ENCODE peak calls at places on chromosomes 7 and 10, in ten cellular contexts. One of them, this sample, is unnamed.

GRCh38 chr7:29946428-29947186 is 43.0 kb downstream of the SCRN1 start:
- DNase-seq in mesendoderm: peak
- DNase-seq in mesenchymal stem cell: peak
- DNase-seq in mammary epithelial cell: no peak
- DNase-seq in upper lobe of right lung: no peak
- DNase-seq in heart right ventricle: no peak
- DNase-seq in SJCRH30: peak
- DNase-seq in uterus: peak
- DNase-seq in A673: peak
- DNase-seq in A549: peak
- DNase-seq in this sample: no peak

GRCh38 chr10:513393-513792 is 176.1 kb downstream of the DIP2C start:
- DNase-seq in mesendoderm: no peak
- DNase-seq in mesenchymal stem cell: no peak
- DNase-seq in mammary epithelial cell: no peak
- DNase-seq in upper lobe of right lung: peak
- DNase-seq in heart right ventricle: no peak
- DNase-seq in SJCRH30: no peak
- DNase-seq in uterus: no peak
- DNase-seq in A673: no peak
- DNase-seq in A549: no peak
- DNase-seq in this sample: no peak

GRCh38 chr10:114822771-114823463 is 1.3 kb downstream of the FHIP2A start:
- DNase-seq in mesendoderm: no peak
- DNase-seq in mesenchymal stem cell: peak
- DNase-seq in mammary epithelial cell: peak
- DNase-seq in upper lobe of right lung: no peak
- DNase-seq in heart right ventricle: no peak
- DNase-seq in SJCRH30: peak
- DNase-seq in uterus: no peak
- DNase-seq in A673: peak
- DNase-seq in A549: no peak
- DNase-seq in this sample: no peak

GRCh38 chr10:71038234-71038633 is 149.9 kb upstream of the PCBD1 start:
- DNase-seq in mesendoderm: no peak
- DNase-seq in mesenchymal stem cell: no peak
- DNase-seq in mammary epithelial cell: no peak
- DNase-seq in upper lobe of right lung: no peak
- DNase-seq in heart right ventricle: no peak
- DNase-seq in SJCRH30: no peak
- DNase-seq in uterus: no peak
- DNase-seq in A673: no peak
- DNase-seq in A549: no peak
- DNase-seq in this sample: no peak

GRCh38 chr7:108454674-108455523 is 1.3 kb downstream of the NRCAM start:
- DNase-seq in mesendoderm: peak
- DNase-seq in mesenchymal stem cell: peak
- DNase-seq in mammary epithelial cell: peak
- DNase-seq in upper lobe of right lung: peak
- DNase-seq in heart right ventricle: no peak
- DNase-seq in SJCRH30: peak
- DNase-seq in uterus: no peak
- DNase-seq in A673: peak
- DNase-seq in A549: peak
- DNase-seq in this sample: no peak

GRCh38 chr10:64316833-64317232 is 795.6 kb downstream of the REEP3 start:
- DNase-seq in mesendoderm: no peak
- DNase-seq in mesenchymal stem cell: no peak
- DNase-seq in mammary epithelial cell: no peak
- DNase-seq in upper lobe of right lung: no peak
- DNase-seq in heart right ventricle: no peak
- DNase-seq in SJCRH30: no peak
- DNase-seq in uterus: no peak
- DNase-seq in A673: no peak
- DNase-seq in A549: no peak
- DNase-seq in this sample: no peak

GRCh38 chr7:133502498-133502897 is 249.6 kb downstream of the EXOC4 start:
- DNase-seq in mesendoderm: no peak
- DNase-seq in mesenchymal stem cell: no peak
- DNase-seq in mammary epithelial cell: no peak
- DNase-seq in upper lobe of right lung: no peak
- DNase-seq in heart right ventricle: no peak
- DNase-seq in SJCRH30: no peak
- DNase-seq in uterus: no peak
- DNase-seq in A673: no peak
- DNase-seq in A549: no peak
- DNase-seq in this sample: no peak

GRCh38 chr7:41114166-41114565 is 588.7 kb downstream of the INHBA start:
- DNase-seq in mesendoderm: no peak
- DNase-seq in mesenchymal stem cell: peak
- DNase-seq in mammary epithelial cell: peak
- DNase-seq in upper lobe of right lung: no peak
- DNase-seq in heart right ventricle: no peak
- DNase-seq in SJCRH30: no peak
- DNase-seq in uterus: no peak
- DNase-seq in A673: no peak
- DNase-seq in A549: no peak
- DNase-seq in this sample: no peak

GRCh38 chr7:91519241-91520200 is 255.3 kb downstream of the FZD1 start:
- DNase-seq in mesendoderm: no peak
- DNase-seq in mesenchymal stem cell: no peak
- DNase-seq in mammary epithelial cell: no peak
- DNase-seq in upper lobe of right lung: no peak
- DNase-seq in heart right ventricle: no peak
- DNase-seq in SJCRH30: peak
- DNase-seq in uterus: no peak
- DNase-seq in A673: peak
- DNase-seq in A549: no peak
- DNase-seq in this sample: no peak

GRCh38 chr7:84857336-84857735 is 329.5 kb downstream of the SEMA3D start:
- DNase-seq in mesendoderm: no peak
- DNase-seq in mesenchymal stem cell: no peak
- DNase-seq in mammary epithelial cell: no peak
- DNase-seq in upper lobe of right lung: no peak
- DNase-seq in heart right ventricle: no peak
- DNase-seq in SJCRH30: no peak
- DNase-seq in uterus: no peak
- DNase-seq in A673: no peak
- DNase-seq in A549: no peak
- DNase-seq in this sample: no peak

DNA sequence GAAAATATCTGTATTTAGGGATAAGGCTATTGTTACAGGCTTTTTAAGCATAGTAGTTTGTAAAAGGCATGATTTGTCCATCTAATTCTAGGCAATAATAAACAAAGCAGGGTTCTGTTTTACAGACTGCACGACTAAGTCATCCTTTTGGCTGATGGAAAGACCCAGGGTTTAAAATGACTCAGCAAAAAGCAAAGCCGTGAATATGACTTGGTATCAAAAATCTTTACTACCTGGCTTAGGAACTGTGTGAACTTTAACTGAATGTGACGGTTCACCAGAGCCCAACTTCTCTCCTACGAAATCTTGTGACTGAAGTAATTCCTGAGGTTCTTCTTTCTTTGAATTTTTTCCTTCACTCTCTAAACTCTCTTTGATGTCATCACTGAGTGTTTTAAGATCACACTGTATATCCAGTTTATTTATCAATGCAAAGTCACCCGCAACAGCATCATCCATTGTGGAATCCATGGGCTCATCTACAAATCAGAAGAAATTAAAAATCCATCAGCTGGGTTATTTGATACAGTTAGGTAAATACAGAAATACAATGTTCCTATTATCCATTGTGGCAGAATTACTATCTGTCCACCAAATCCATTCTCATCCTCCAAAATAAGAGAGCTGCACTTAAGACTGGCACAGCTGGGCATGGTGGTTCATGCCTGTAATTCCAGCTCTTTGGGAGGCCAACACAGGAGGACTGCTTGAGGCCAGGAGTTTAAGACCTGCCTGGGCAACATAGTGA is 17.0 kb downstream of the ATE1 start:
- DNase-seq in mesendoderm: no peak
- DNase-seq in mesenchymal stem cell: peak
- DNase-seq in mammary epithelial cell: peak
- DNase-seq in upper lobe of right lung: no peak
- DNase-seq in heart right ventricle: no peak
- DNase-seq in SJCRH30: no peak
- DNase-seq in uterus: no peak
- DNase-seq in A673: peak
- DNase-seq in A549: peak
- DNase-seq in this sample: no peak
- H3K27ac ChIP-seq in mesendoderm: no peak
- H3K27ac ChIP-seq in mesenchymal stem cell: no peak
- H3K27ac ChIP-seq in mammary epithelial cell: no peak
- H3K27ac ChIP-seq in upper lobe of right lung: no peak
- H3K27ac ChIP-seq in heart right ventricle: no peak
- H3K27ac ChIP-seq in SJCRH30: no peak
- H3K27ac ChIP-seq in uterus: peak
- H3K27ac ChIP-seq in A673: peak
- H3K27ac ChIP-seq in A549: peak
- H3K27ac ChIP-seq in this sample: no peak

GRCh38 chr7:2639994-2640830 is 8.4 kb downstream of the TTYH3 start:
- DNase-seq in mesendoderm: no peak
- DNase-seq in mesenchymal stem cell: no peak
- DNase-seq in mammary epithelial cell: peak
- DNase-seq in upper lobe of right lung: no peak
- DNase-seq in heart right ventricle: no peak
- DNase-seq in SJCRH30: peak
- DNase-seq in uterus: peak
- DNase-seq in A673: no peak
- DNase-seq in A549: no peak
- DNase-seq in this sample: no peak

GRCh38 chr7:2639151-2639993 is 7.6 kb downstream of the TTYH3 start:
- DNase-seq in mesendoderm: no peak
- DNase-seq in mesenchymal stem cell: no peak
- DNase-seq in mammary epithelial cell: no peak
- DNase-seq in upper lobe of right lung: no peak
- DNase-seq in heart right ventricle: peak
- DNase-seq in SJCRH30: no peak
- DNase-seq in uterus: no peak
- DNase-seq in A673: no peak
- DNase-seq in A549: no peak
- DNase-seq in this sample: no peak

GRCh38 chr7:2638224-2638991 is 6.6 kb downstream of the TTYH3 start:
- DNase-seq in mesendoderm: no peak
- DNase-seq in mesenchymal stem cell: peak
- DNase-seq in mammary epithelial cell: no peak
- DNase-seq in upper lobe of right lung: no peak
- DNase-seq in heart right ventricle: peak
- DNase-seq in SJCRH30: no peak
- DNase-seq in uterus: peak
- DNase-seq in A673: no peak
- DNase-seq in A549: no peak
- DNase-seq in this sample: peak

GRCh38 chr7:2641406-2642393 is 9.9 kb downstream of the TTYH3 start:
- DNase-seq in mesendoderm: peak
- DNase-seq in mesenchymal stem cell: peak
- DNase-seq in mammary epithelial cell: peak
- DNase-seq in upper lobe of right lung: peak
- DNase-seq in heart right ventricle: peak
- DNase-seq in SJCRH30: peak
- DNase-seq in uterus: peak
- DNase-seq in A673: peak
- DNase-seq in A549: no peak
- DNase-seq in this sample: peak

GRCh38 chr7:2640858-2641257 is 9.1 kb downstream of the TTYH3 start:
- DNase-seq in mesendoderm: no peak
- DNase-seq in mesenchymal stem cell: no peak
- DNase-seq in mammary epithelial cell: no peak
- DNase-seq in upper lobe of right lung: no peak
- DNase-seq in heart right ventricle: no peak
- DNase-seq in SJCRH30: no peak
- DNase-seq in uterus: no peak
- DNase-seq in A673: no peak
- DNase-seq in A549: no peak
- DNase-seq in this sample: no peak
- H3K27ac ChIP-seq in mesendoderm: peak
- H3K27ac ChIP-seq in mesenchymal stem cell: peak
- H3K27ac ChIP-seq in mammary epithelial cell: no peak
- H3K27ac ChIP-seq in upper lobe of right lung: peak
- H3K27ac ChIP-seq in heart right ventricle: peak
- H3K27ac ChIP-seq in SJCRH30: peak
- H3K27ac ChIP-seq in uterus: peak
- H3K27ac ChIP-seq in A673: no peak
- H3K27ac ChIP-seq in A549: peak
- H3K27ac ChIP-seq in this sample: no peak

GRCh38 chr10:131978851-131979250 is 2.9 kb downstream of the BNIP3 start:
- DNase-seq in mesendoderm: peak
- DNase-seq in mesenchymal stem cell: no peak
- DNase-seq in mammary epithelial cell: no peak
- DNase-seq in upper lobe of right lung: no peak
- DNase-seq in heart right ventricle: no peak
- DNase-seq in SJCRH30: no peak
- DNase-seq in uterus: no peak
- DNase-seq in A673: no peak
- DNase-seq in A549: no peak
- DNase-seq in this sample: no peak
- H3K27ac ChIP-seq in mesendoderm: no peak
- H3K27ac ChIP-seq in mesenchymal stem cell: no peak
- H3K27ac ChIP-seq in mammary epithelial cell: no peak
- H3K27ac ChIP-seq in upper lobe of right lung: no peak
- H3K27ac ChIP-seq in heart right ventricle: no peak
- H3K27ac ChIP-seq in SJCRH30: no peak
- H3K27ac ChIP-seq in uterus: no peak
- H3K27ac ChIP-seq in A673: no peak
- H3K27ac ChIP-seq in A549: no peak
- H3K27ac ChIP-seq in this sample: no peak

GRCh38 chr10:25982107-25982506 is 48.1 kb downstream of the MYO3A start:
- DNase-seq in mesendoderm: no peak
- DNase-seq in mesenchymal stem cell: no peak
- DNase-seq in mammary epithelial cell: no peak
- DNase-seq in upper lobe of right lung: no peak
- DNase-seq in heart right ventricle: no peak
- DNase-seq in SJCRH30: no peak
- DNase-seq in uterus: no peak
- DNase-seq in A673: no peak
- DNase-seq in A549: no peak
- DNase-seq in this sample: no peak

GRCh38 chr10:25974897-25975459 is 40.9 kb downstream of the MYO3A start:
- DNase-seq in mesendoderm: peak
- DNase-seq in mesenchymal stem cell: no peak
- DNase-seq in mammary epithelial cell: no peak
- DNase-seq in upper lobe of right lung: no peak
- DNase-seq in heart right ventricle: no peak
- DNase-seq in SJCRH30: no peak
- DNase-seq in uterus: no peak
- DNase-seq in A673: no peak
- DNase-seq in A549: no peak
- DNase-seq in this sample: no peak

DNA sequence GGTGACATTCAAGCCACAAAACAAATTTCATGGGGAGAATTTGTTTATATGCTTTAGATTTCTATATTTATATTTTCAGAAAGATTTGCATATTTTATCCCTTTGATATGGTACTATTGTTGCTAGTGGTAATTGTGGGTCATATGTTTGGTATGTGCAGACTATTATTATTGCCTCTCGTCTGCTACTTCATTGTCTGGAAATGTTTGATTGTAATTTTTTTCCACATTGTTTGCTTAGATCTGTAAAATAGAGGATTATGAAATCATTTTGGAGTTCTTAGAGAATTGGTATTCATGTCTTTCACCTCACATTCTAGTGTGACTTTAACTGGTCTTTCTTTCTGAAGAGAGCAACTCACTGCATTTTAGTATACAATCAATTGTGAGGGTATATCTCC is 44.7 kb downstream of the MYO3A start:
- DNase-seq in mesendoderm: no peak
- DNase-seq in mesenchymal stem cell: no peak
- DNase-seq in mammary epithelial cell: no peak
- DNase-seq in upper lobe of right lung: no peak
- DNase-seq in heart right ventricle: no peak
- DNase-seq in SJCRH30: no peak
- DNase-seq in uterus: no peak
- DNase-seq in A673: no peak
- DNase-seq in A549: no peak
- DNase-seq in this sample: no peak
- H3K27ac ChIP-seq in mesendoderm: no peak
- H3K27ac ChIP-seq in mesenchymal stem cell: no peak
- H3K27ac ChIP-seq in mammary epithelial cell: no peak
- H3K27ac ChIP-seq in upper lobe of right lung: no peak
- H3K27ac ChIP-seq in heart right ventricle: no peak
- H3K27ac ChIP-seq in SJCRH30: no peak
- H3K27ac ChIP-seq in uterus: no peak
- H3K27ac ChIP-seq in A673: no peak
- H3K27ac ChIP-seq in A549: no peak
- H3K27ac ChIP-seq in this sample: no peak